ENCODE peak calls at places on chromosomes 4 and X, in five cellular contexts. R is A673, I is germinal center, Y is cardiac muscle cell, L is fibroblast of the conjunctiva. T is an unnamed sample.

GRCh38 chrX:70436380-70436779 is 8.3 kb upstream of the DLG3 start:
- DNase-seq in R (peak; percentile 25), I (no peak), Y (peak; percentile 27), L (no peak), T (no peak)

GRCh38 chr4:24856586-24856985 is 56.3 kb downstream of the CCDC149 start:
- DNase-seq in R (no peak), I (no peak), Y (peak; percentile 74), L (no peak), T (no peak)

GRCh38 chr4:113112341-113112978 is 63.0 kb downstream of the ANK2 start:
- DNase-seq in R (no peak), I (no peak), Y (no peak), L (no peak), T (no peak)

GRCh38 chrX:22186165-22186564 is 86.5 kb upstream of the CBLL2 start:
- DNase-seq in R (no peak), I (no peak), Y (no peak), L (no peak), T (no peak)

GRCh38 chr4:156255205-156255604 is 301.5 kb upstream of the CTSO start:
- DNase-seq in R (no peak), I (no peak), Y (no peak), L (no peak), T (no peak)

GRCh38 chrX:10597871-10598270 is 22.5 kb downstream of the MID1 start:
- DNase-seq in R (peak; percentile 55), I (peak; percentile 2), Y (peak; percentile 44), L (no peak), T (no peak)

GRCh38 chr4:137621056-137621455 is 88.8 kb upstream of the PCDH18 start:
- DNase-seq in R (no peak), I (no peak), Y (no peak), L (no peak), T (no peak)

GRCh38 chrX:16643160-16643559 is 6.8 kb upstream of the S100G start:
- DNase-seq in R (no peak), I (no peak), Y (peak; percentile 54), L (peak; percentile 17), T (no peak)

GRCh38 chr4:5079581-5079980 is 28.3 kb downstream of the STK32B start:
- DNase-seq in R (no peak), I (no peak), Y (no peak), L (no peak), T (no peak)

GRCh38 chr4:12724520-12724919 is 759.6 kb downstream of the RAB28 start:
- DNase-seq in R (peak; percentile 18), I (no peak), Y (peak; percentile 30), L (no peak), T (no peak)

GRCh38 chr4:163395055-163395454 is 51.4 kb downstream of the NPY5R start:
- DNase-seq in R (no peak), I (no peak), Y (peak; percentile 79), L (no peak), T (no peak)

GRCh38 chr4:24032371-24032989 is 142.6 kb upstream of the PPARGC1A start:
- DNase-seq in R (no peak), I (peak; percentile 9), Y (peak; percentile 43), L (no peak), T (no peak)

GRCh38 chr4:41360911-41361830 is 104.4 kb downstream of the UCHL1 start:
- DNase-seq in R (peak; percentile 53), I (peak; percentile 6), Y (peak; percentile 30), L (no peak), T (no peak)

GRCh38 chr4:25826074-25826752 is 36.6 kb downstream of the SEL1L3 start:
- DNase-seq in R (no peak), I (no peak), Y (no peak), L (no peak), T (no peak)

GRCh38 chr4:4995866-4996265 is 23.4 kb downstream of the CYTL1 start:
- DNase-seq in R (peak; percentile 30), I (no peak), Y (no peak), L (peak; percentile 16), T (no peak)

GRCh38 chr4:7553280-7553679 is 118.5 kb upstream of the PSAPL1 start:
- DNase-seq in R (no peak), I (no peak), Y (no peak), L (no peak), T (no peak)

GRCh38 chr4:18689308-18689915 is 667.9 kb upstream of the LCORL start:
- DNase-seq in R (peak; percentile 69), I (peak; percentile 8), Y (peak; percentile 77), L (peak; percentile 57), T (peak; percentile 34)

GRCh38 chr4:6892190-6892908 is 17.3 kb upstream of the TBC1D14 start:
- DNase-seq in R (no peak), I (no peak), Y (peak; percentile 61), L (no peak), T (no peak)

GRCh38 chrX:39753296-39753996 is 344.3 kb downstream of the BCOR start:
- DNase-seq in R (peak; percentile 33), I (no peak), Y (peak; percentile 50), L (no peak), T (no peak)

GRCh38 chr4:125316781-125317525 is 2.2 kb downstream of the FAT4 start:
- DNase-seq in R (peak; percentile 37), I (no peak), Y (peak; percentile 37), L (no peak), T (no peak)

GRCh38 chr4:83516042-83516772 is 19.7 kb upstream of the GPAT3 start:
- DNase-seq in R (no peak), I (no peak), Y (peak; percentile 66), L (no peak), T (peak; percentile 17)

GRCh38 chr4:119506761-119507160 is 121.8 kb downstream of the PDE5A start:
- DNase-seq in R (no peak), I (no peak), Y (peak; percentile 8), L (no peak), T (no peak)

GRCh38 chrX:18654873-18655836 is 16.8 kb downstream of the RS1 start:
- DNase-seq in R (no peak), I (no peak), Y (peak; percentile 25), L (no peak), T (no peak)

GRCh38 chr4:56619160-56619559 is 61.9 kb downstream of the HOPX start:
- DNase-seq in R (no peak), I (no peak), Y (peak; percentile 21), L (peak; percentile 17), T (no peak)

GRCh38 chrX:40003982-40004535 is 93.7 kb downstream of the BCOR start:
- DNase-seq in R (no peak), I (no peak), Y (no peak), L (no peak), T (no peak)

GRCh38 chr4:96593422-96593821 is 753.5 kb downstream of the PDHA2 start:
- DNase-seq in R (no peak), I (no peak), Y (peak; percentile 28), L (no peak), T (no peak)

GRCh38 chr4:185210102-185210981 is 944 bp downstream of the SNX25 start:
- DNase-seq in R (peak; percentile 59), I (peak; percentile 39), Y (peak; percentile 63), L (no peak), T (no peak)

GRCh38 chr4:145799225-145799624 is 119.3 kb downstream of the C4orf51 start:
- DNase-seq in R (no peak), I (no peak), Y (no peak), L (no peak), T (no peak)

GRCh38 chr4:79064806-79065205 is 125.6 kb upstream of the PAQR3 start:
- DNase-seq in R (no peak), I (no peak), Y (no peak), L (no peak), T (no peak)

GRCh38 chr4:37648084-37648817 is 37.9 kb downstream of the RELL1 start:
- DNase-seq in R (no peak), I (no peak), Y (peak; percentile 95), L (peak; percentile 88), T (peak; percentile 31)

GRCh38 chr4:6935961-6936360 is 26.3 kb downstream of the TBC1D14 start:
- DNase-seq in R (no peak), I (no peak), Y (no peak), L (no peak), T (no peak)